ENCODE peak calls at places on chromosomes 6 and 20, in five cellular contexts. I is naive B cell, C is G401, D is HFF-Myc, L is iPS-NIHi11. U is an unnamed sample.

GRCh38 chr6:6105472-6106036 is 98.8 kb upstream of the NRN1 start:
- DNase-seq in I (peak; percentile 8), C (no peak), D (no peak), L (peak; percentile 23), U (peak; percentile 71)

GRCh38 chr6:324116-324728 is 31.9 kb downstream of the DUSP22 start:
- DNase-seq in I (no peak), C (no peak), D (no peak), L (no peak), U (no peak)

GRCh38 chr6:147099974-147100373 is 104.2 kb upstream of the STXBP5 start:
- DNase-seq in I (no peak), C (no peak), D (no peak), L (no peak), U (no peak)

GRCh38 chr6:25788305-25788922 is 33.9 kb downstream of the SLC17A4 start:
- DNase-seq in I (peak; percentile 12), C (peak; percentile 18), D (peak; percentile 20), L (peak; percentile 61), U (peak; percentile 84)

GRCh38 chr6:165638530-165638929 is 24.5 kb downstream of the PDE10A start:
- DNase-seq in I (no peak), C (no peak), D (no peak), L (no peak), U (no peak)

GRCh38 chr6:46983007-46983411 is 59.1 kb downstream of the ADGRF1 start:
- DNase-seq in I (no peak), C (no peak), D (peak; percentile 7), L (peak; percentile 35), U (peak; percentile 59)

GRCh38 chr20:19370076-19371075 is 157.9 kb downstream of the SLC24A3 start:
- DNase-seq in I (no peak), C (no peak), D (no peak), L (no peak), U (no peak)

GRCh38 chr20:61895016-61895415 is 170.7 kb downstream of the TAF4 start:
- DNase-seq in I (no peak), C (no peak), D (no peak), L (no peak), U (no peak)

GRCh38 chr6:137261393-137262154 is 42.4 kb upstream of the IFNGR1 start:
- DNase-seq in I (peak; percentile 20), C (no peak), D (no peak), L (no peak), U (no peak)

GRCh38 chr6:70717038-70717801 is 49.5 kb downstream of the SMAP1 start:
- DNase-seq in I (peak; percentile 34), C (no peak), D (no peak), L (no peak), U (no peak)

GRCh38 chr20:1935696-1936366 is 40.6 kb downstream of the SIRPA start:
- DNase-seq in I (no peak), C (peak; percentile 91), D (no peak), L (no peak), U (no peak)

GRCh38 chr20:50758469-50758868 is 27.1 kb downstream of the PARD6B start:
- DNase-seq in I (no peak), C (no peak), D (no peak), L (no peak), U (no peak)

GRCh38 chr20:34367155-34367554 is 4.1 kb downstream of the ITCH start:
- DNase-seq in I (no peak), C (no peak), D (no peak), L (no peak), U (no peak)

GRCh38 chr6:29602564-29603361 is 17.8 kb downstream of the OR2H2 start:
- DNase-seq in I (no peak), C (peak; percentile 25), D (no peak), L (peak; percentile 91), U (peak; percentile 90)